ENCODE peak calls at places on chromosomes 7 and 10, in four cellular contexts. U, Q, K and X are unnamed samples.

GRCh38 chr7:124839687-124840086 is 74.1 kb upstream of the GPR37 start:
- DNase-seq in U (no peak), Q (no peak), K (no peak), X (no peak)

GRCh38 chr7:20053334-20054104 is 163.7 kb downstream of the MACC1 start:
- DNase-seq in U (no peak), Q (no peak), K (no peak), X (no peak)

GRCh38 chr7:98399462-98399861 is 1.4 kb downstream of the BAIAP2L1 start:
- DNase-seq in U (no peak), Q (no peak), K (no peak), X (no peak)

GRCh38 chr7:133854739-133855138 is 272.4 kb upstream of the LRGUK start:
- DNase-seq in U (no peak), Q (peak), K (no peak), X (peak)

GRCh38 chr10:29535012-29535777 is 99.6 kb downstream of the SVIL start:
- DNase-seq in U (peak), Q (no peak), K (no peak), X (no peak)

GRCh38 chr10:120112809-120113208 is 220.3 kb downstream of the SEC23IP start:
- DNase-seq in U (no peak), Q (no peak), K (no peak), X (no peak)

GRCh38 chr7:42237891-42238531 is 1.0 kb upstream of the GLI3 start:
- DNase-seq in U (no peak), Q (no peak), K (no peak), X (no peak)

GRCh38 chr10:48604408-48605263 is at the start of gene ARHGAP22:
- DNase-seq in U (no peak), Q (no peak), K (no peak), X (no peak)

GRCh38 chr7:117250801-117251200 is 72.1 kb downstream of the WNT2 start:
- DNase-seq in U (no peak), Q (no peak), K (no peak), X (no peak)

GRCh38 chr7:96308253-96308949 is 13.5 kb downstream of the SLC25A13 start:
- DNase-seq in U (no peak), Q (no peak), K (no peak), X (no peak)

GRCh38 chr7:121023683-121024507 is 35.4 kb downstream of the CPED1 start:
- DNase-seq in U (no peak), Q (no peak), K (no peak), X (no peak)

GRCh38 chr10:30219977-30220751 is 128.9 kb downstream of the MTPAP start:
- DNase-seq in U (no peak), Q (peak), K (no peak), X (no peak)

GRCh38 chr10:104406715-104407517 is 53.3 kb downstream of the CFAP58 start:
- DNase-seq in U (peak), Q (peak), K (no peak), X (peak)

GRCh38 chr10:70880077-70880534 is 8.3 kb downstream of the PCBD1 start:
- DNase-seq in U (peak), Q (peak), K (peak), X (peak)

GRCh38 chr7:96084880-96085551 is 236.9 kb downstream of the SLC25A13 start:
- DNase-seq in U (peak), Q (no peak), K (no peak), X (no peak)

GRCh38 chr10:104492349-104492940 is 138.8 kb downstream of the CFAP58 start:
- DNase-seq in U (no peak), Q (no peak), K (no peak), X (no peak)

GRCh38 chr10:59682986-59683937 is 26.4 kb downstream of the SLC16A9 start:
- DNase-seq in U (no peak), Q (no peak), K (no peak), X (no peak)

GRCh38 chr7:117068511-117069155 is 115.3 kb downstream of the ST7 start:
- DNase-seq in U (no peak), Q (no peak), K (no peak), X (no peak)

GRCh38 chr10:3435671-3436070 is 263.1 kb upstream of the PITRM1 start:
- DNase-seq in U (no peak), Q (no peak), K (no peak), X (no peak)

GRCh38 chr10:32402499-32402898 is 43.4 kb upstream of the CCDC7 start:
- DNase-seq in U (no peak), Q (no peak), K (no peak), X (no peak)

GRCh38 chr7:7696458-7697119 is 21.8 kb downstream of the RPA3 start:
- DNase-seq in U (peak), Q (no peak), K (no peak), X (no peak)

GRCh38 chr10:124697837-124698559 is 46.2 kb downstream of the FAM53B start:
- DNase-seq in U (no peak), Q (no peak), K (peak), X (no peak)

GRCh38 chr10:77867124-77867715 is 59.3 kb downstream of the DLG5 start:
- DNase-seq in U (no peak), Q (no peak), K (no peak), X (no peak)

DNA sequence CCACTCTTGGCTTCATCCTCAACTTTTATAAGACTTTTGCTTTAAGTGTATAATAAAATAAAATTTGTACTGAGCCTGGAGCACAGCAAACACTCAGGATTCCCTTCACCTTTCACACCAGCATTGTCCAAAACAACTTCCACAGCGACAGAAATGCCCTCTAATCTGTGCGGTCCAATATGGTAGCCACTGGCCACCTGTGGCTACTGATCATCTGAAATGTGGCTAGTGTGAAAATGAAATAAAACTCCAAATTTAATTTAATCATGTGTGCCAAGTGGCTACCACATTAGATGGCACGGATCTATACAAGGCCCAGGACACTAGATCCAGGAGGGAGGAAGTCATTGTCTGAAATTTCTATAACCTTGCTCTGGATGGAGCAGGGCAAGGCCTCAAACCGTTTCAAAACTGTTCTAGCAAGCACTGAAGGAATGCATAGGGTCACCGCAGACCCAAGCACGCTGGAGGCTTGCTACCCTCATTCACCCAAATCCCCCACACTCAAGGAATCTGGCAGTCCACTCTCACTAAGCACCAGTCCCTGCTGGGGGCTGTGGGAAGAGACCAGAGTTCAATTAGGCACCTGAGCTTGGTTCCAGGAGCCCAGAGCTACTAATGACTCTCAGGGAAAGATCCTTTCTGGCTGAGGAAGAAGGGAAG is 6.3 kb upstream of the MYO1G start:
- DNase-seq in U (no peak), Q (no peak), K (no peak), X (no peak)
- H3K27ac ChIP-seq in U (peak), Q (peak), K (peak), X (peak)

GRCh38 chr10:19480296-19480695 is 335.9 kb upstream of the PLXDC2 start:
- DNase-seq in U (no peak), Q (no peak), K (no peak), X (no peak)
- H3K27ac ChIP-seq in U (no peak), Q (no peak), K (no peak), X (no peak)

GRCh38 chr7:73799282-73800141 is 29.4 kb upstream of the CLDN3 start:
- DNase-seq in U (no peak), Q (no peak), K (no peak), X (no peak)
- H3K27ac ChIP-seq in U (peak), Q (no peak), K (no peak), X (no peak)

DNA sequence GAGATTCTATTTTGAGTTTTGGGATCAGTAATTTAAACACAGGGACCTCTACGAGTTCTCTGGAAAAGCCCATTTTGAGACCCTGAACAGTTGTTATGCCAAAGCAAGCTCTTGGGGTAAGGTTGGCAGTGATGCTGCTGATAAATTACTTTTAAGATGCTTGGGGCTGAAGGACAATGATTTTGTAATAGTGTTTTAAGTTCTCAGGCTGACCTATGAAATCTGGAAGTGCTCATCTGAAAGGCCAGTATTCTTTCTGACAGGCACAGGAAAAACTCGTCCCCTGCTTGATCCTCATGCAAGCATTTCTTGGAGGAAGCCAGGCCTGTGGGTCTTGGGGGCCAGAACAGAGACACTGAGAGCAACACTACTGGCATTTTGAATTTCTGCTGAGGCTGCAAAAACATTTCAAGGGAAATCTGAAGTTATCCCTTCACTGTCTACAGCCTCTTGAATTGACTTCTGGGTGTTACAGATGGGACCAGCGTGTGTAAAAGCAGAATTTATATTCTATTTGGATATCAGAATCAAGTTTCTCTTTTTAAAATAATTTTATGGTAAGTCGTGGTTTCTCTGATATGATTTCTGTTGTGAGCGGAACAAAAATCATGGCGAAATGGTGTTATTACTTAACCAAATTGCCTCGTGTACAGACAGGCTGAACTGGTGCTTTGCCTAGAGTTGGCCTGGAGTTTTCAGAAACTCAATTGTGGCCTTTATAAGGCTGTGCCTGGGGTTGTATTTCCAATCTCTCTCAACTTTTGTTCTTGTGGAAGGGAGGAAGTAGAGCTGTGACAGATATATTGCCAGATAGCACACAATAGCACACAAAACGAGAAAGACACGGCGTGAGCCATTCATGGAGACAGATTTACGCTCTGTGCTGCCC is 79.9 kb downstream of the AUTS2 start:
- DNase-seq in U (no peak), Q (no peak), K (no peak), X (no peak)
- H3K27ac ChIP-seq in U (no peak), Q (no peak), K (no peak), X (peak)

DNA sequence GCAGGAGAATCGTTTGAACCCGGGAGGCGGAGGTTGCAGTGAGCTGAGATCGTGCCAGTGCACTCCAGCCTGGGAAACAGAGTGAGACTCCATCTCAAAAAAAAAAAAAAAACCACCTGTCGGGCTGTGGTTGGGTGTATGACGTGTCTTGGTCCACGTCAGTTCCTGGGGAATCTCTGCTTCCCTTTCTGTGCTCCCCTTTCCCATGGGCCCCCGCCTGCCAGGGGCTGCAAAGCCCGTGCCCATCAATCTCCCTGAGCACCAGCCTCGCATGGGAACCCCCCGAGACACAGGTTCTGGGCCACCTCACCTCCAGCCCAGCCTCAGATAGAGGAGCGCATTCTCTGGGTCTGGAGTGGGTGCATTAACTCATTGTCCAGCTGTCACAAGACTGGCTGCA is 2.3 kb upstream of the SH2B2 start:
- DNase-seq in U (no peak), Q (no peak), K (no peak), X (no peak)
- H3K27ac ChIP-seq in U (no peak), Q (peak), K (no peak), X (no peak)

DNA sequence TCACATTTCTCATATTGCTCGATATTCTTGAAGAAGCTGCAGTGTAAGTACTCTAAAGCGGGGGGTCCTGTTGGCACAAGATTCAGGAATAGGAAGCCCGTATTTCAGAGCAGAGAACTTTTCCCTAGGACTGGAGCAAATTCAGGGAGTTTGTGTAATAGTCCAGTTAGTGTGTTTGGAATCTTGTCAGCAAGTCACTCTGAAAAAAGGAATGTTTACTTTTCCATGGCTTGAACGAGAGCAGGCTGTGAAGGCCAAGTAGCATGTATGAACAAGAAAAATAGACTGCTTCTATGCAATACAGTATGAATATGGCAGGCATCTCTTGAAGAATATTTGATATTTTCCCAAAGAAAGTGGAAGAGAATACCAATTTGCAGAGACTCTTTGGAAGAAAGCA is 39.8 kb downstream of the CDC123 start:
- DNase-seq in U (no peak), Q (no peak), K (no peak), X (no peak)
- H3K27ac ChIP-seq in U (no peak), Q (no peak), K (no peak), X (no peak)

GRCh38 chr10:21047096-21047495 is 150.0 kb upstream of the NEBL start:
- DNase-seq in U (no peak), Q (no peak), K (no peak), X (no peak)
- H3K27ac ChIP-seq in U (no peak), Q (no peak), K (no peak), X (no peak)

DNA sequence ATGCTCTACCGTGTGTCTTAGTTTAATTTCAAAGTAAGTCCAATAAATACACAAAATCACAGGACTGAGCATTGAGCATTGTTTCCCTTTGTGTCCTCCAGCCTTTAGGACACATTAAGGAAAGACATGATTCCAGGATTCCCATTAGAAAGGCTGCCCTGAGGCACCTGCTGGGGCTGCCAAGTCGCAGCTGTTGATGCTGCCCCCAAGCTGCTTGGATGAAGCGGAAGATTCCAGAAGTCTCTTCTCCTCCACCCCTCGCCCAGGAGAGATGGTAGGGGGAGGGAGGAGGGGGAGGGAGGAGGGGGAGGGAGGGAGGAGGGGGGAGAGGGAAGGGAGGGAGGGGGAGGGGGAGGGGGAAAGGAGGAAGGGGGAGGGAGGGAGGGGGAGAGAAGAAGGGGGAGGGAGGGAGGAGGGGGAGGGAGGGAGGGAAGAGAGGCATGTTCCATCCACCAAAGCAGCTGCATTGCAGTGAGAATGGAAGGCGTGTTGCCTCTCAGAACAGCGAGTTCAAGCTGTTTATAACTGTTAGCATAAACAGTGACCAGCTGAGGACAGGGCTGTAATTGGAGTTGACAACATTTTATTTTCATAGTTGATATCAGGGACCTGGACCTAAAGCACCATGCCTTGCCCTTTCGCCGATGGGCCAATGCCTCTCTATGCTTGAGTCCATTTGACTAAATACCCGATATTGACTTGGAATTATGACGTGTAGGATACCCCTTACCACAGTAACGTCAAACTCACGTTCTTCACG is 67.3 kb downstream of the DIP2C start:
- DNase-seq in U (no peak), Q (no peak), K (no peak), X (no peak)
- H3K27ac ChIP-seq in U (no peak), Q (no peak), K (no peak), X (no peak)